ENCODE peak calls at places on chromosomes 6 and 20, in five cellular contexts. A is amniotic stem cell, H is EL, X is hypothalamus, M is DMS 273 treated with DMSO at 0.1 percent for 48 hours. D is an unnamed sample.

GRCh38 chr6:75158176-75158575 is 47.7 kb downstream of the COL12A1 start:
- DNase-seq in H (no peak), X (no peak), A (no peak), M (no peak), D (no peak)

GRCh38 chr20:46260480-46260879 is 47.8 kb downstream of the CDH22 start:
- DNase-seq in H (no peak), M (no peak), X (peak), A (no peak), D (no peak)

GRCh38 chr6:158067436-158068015 is 85.9 kb downstream of the SYNJ2 start:
- DNase-seq in M (no peak), X (no peak), H (no peak), A (no peak), D (no peak)

GRCh38 chr20:58938541-58938940 is 42.5 kb upstream of the NELFCD start:
- DNase-seq in X (no peak), H (no peak), A (no peak), M (no peak), D (no peak)

GRCh38 chr6:84791233-84791632 is 26.8 kb upstream of the TBX18 start:
- DNase-seq in A (no peak), M (no peak), H (peak), X (no peak), D (no peak)

GRCh38 chr6:44712353-44713147 is 325.0 kb downstream of the CDC5L start:
- DNase-seq in H (no peak), A (no peak), X (no peak), M (no peak), D (no peak)

GRCh38 chr6:6927437-6928361 is 180.1 kb upstream of the RREB1 start:
- DNase-seq in H (no peak), A (no peak), X (no peak), M (no peak), D (no peak)

GRCh38 chr6:99334526-99335127 is 14.8 kb downstream of the FAXC start:
- DNase-seq in H (peak), X (peak), M (no peak), A (no peak), D (peak)

GRCh38 chr6:83908813-83909212 is 49.3 kb downstream of the CYB5R4 start:
- DNase-seq in M (no peak), A (no peak), X (no peak), H (peak), D (no peak)

GRCh38 chr20:23068283-23068682 is 17.8 kb downstream of the CD93 start:
- DNase-seq in M (no peak), X (no peak), H (no peak), A (no peak), D (no peak)